ENCODE peak calls at places on chromosomes 4 and X, in eight cellular contexts. V is adipocyte; G is NCI-H748 treated with DMSO at 0.1 percent for 48 hours; Z is GM19239; P is Caki2; B is EL; T is activated CD4-positive, alpha-beta T cell treated with anti-CD3 and anti-CD28 coated beads for 36 hours; M is stimulated activated CD8-positive, alpha-beta memory T cell treated with anti-CD3 and anti-CD28 coated beads, Interleukin-2, amount 100 ng/mL, for 48 hours. F is an unnamed sample.

GRCh38 chr4:128658214-128658621 is 151.3 kb upstream of the JADE1 start:
- DNase-seq in B (no peak), V (peak), T (no peak), M (no peak), G (no peak), P (no peak), Z (no peak), F (no peak)

GRCh38 chr4:138562544-138562961 is 320.4 kb upstream of the SLC7A11 start:
- DNase-seq in P (no peak), T (no peak), V (no peak), G (no peak), M (no peak), Z (no peak), B (peak), F (no peak)

GRCh38 chr4:4780634-4781287 is 78.7 kb upstream of the MSX1 start:
- DNase-seq in V (peak), M (no peak), P (no peak), B (peak), T (no peak), G (no peak), Z (no peak), F (no peak)

GRCh38 chr4:96162631-96163030 is 322.7 kb downstream of the PDHA2 start:
- DNase-seq in P (no peak), B (no peak), T (no peak), M (no peak), Z (no peak), V (peak), G (no peak), F (no peak)

GRCh38 chr4:17502764-17503163 is 9.1 kb downstream of the QDPR start:
- DNase-seq in M (no peak), P (peak), V (no peak), B (peak), T (no peak), G (no peak), Z (no peak), F (no peak)

GRCh38 chr4:171717231-171717720 is 95.9 kb upstream of the GALNTL6 start:
- DNase-seq in T (no peak), V (no peak), M (no peak), G (no peak), P (no peak), Z (no peak), B (no peak), F (no peak)

GRCh38 chrX:68599256-68600152 is 48.0 kb upstream of the STARD8 start:
- DNase-seq in V (peak), M (no peak), B (peak), P (no peak), Z (no peak), G (no peak), T (no peak), F (no peak)

GRCh38 chr4:83297548-83298260 is 13.1 kb upstream of the COQ2 start:
- DNase-seq in G (no peak), B (no peak), T (no peak), P (no peak), V (no peak), M (no peak), Z (no peak), F (no peak)

GRCh38 chr4:53601251-53601764 is 10.0 kb upstream of the LNX1 start:
- DNase-seq in T (peak), Z (peak), G (peak), P (no peak), B (peak), V (no peak), M (no peak), F (no peak)

GRCh38 chr4:106809083-106809482 is 227.0 kb downstream of the DKK2 start:
- DNase-seq in G (peak), B (peak), M (no peak), T (no peak), Z (no peak), P (peak), V (peak), F (no peak)

GRCh38 chrX:103889216-103889615 is 57.2 kb upstream of the RAB9B start:
- DNase-seq in M (no peak), B (no peak), Z (no peak), G (no peak), V (no peak), T (no peak), P (peak), F (no peak)

GRCh38 chrX:50627696-50628095 is 157.1 kb upstream of the DGKK start:
- DNase-seq in G (no peak), P (no peak), Z (no peak), T (no peak), V (no peak), M (no peak), B (no peak), F (no peak)

GRCh38 chrX:6849711-6850415 is 297.6 kb upstream of the STS start:
- DNase-seq in Z (no peak), B (peak), G (no peak), P (no peak), V (peak), T (no peak), M (no peak), F (no peak)

GRCh38 chr4:79958511-79959264 is 114.3 kb downstream of the ANTXR2 start:
- DNase-seq in Z (no peak), G (no peak), T (no peak), B (no peak), P (no peak), M (no peak), V (no peak), F (no peak)

GRCh38 chr4:16264798-16265197 is 38.5 kb upstream of the TAPT1 start:
- DNase-seq in V (peak), P (peak), G (peak), Z (peak), B (peak), M (no peak), T (no peak), F (peak)

GRCh38 chrX:9921407-9921806 is 45.8 kb upstream of the CLDN34 start:
- DNase-seq in V (no peak), P (no peak), B (no peak), Z (no peak), M (no peak), T (no peak), G (no peak), F (no peak)

GRCh38 chrX:78527263-78527662 is 131.9 kb downstream of the RTL3 start:
- DNase-seq in G (no peak), P (peak), B (peak), V (no peak), T (peak), M (no peak), Z (no peak), F (no peak)

GRCh38 chr4:180947421-180947820 is 1295.8 kb upstream of the TENM3 start:
- DNase-seq in P (no peak), B (peak), V (peak), T (no peak), M (no peak), Z (no peak), G (no peak), F (no peak)

GRCh38 chr4:138802499-138802898 is 213.1 kb upstream of the NOCT start:
- DNase-seq in B (no peak), G (no peak), M (no peak), Z (no peak), V (peak), P (no peak), T (no peak), F (no peak)

GRCh38 chr4:90030953-90031352 is 96.2 kb upstream of the CCSER1 start:
- DNase-seq in V (no peak), B (no peak), Z (no peak), M (no peak), P (peak), G (no peak), T (no peak), F (no peak)

GRCh38 chrX:77493677-77494553 is 46.7 kb downstream of the FGF16 start:
- DNase-seq in P (peak), Z (no peak), M (no peak), B (peak), G (no peak), V (peak), T (no peak), F (no peak)

GRCh38 chrX:12497832-12498591 is 293.2 kb upstream of the PRPS2 start:
- DNase-seq in B (no peak), V (no peak), G (no peak), Z (peak), P (no peak), M (no peak), T (peak), F (no peak)

GRCh38 chr4:32102941-32103340 is 1382.8 kb downstream of the PCDH7 start:
- DNase-seq in Z (no peak), G (no peak), T (no peak), B (no peak), V (peak), P (no peak), M (no peak), F (no peak)

GRCh38 chrX:56800801-56801200 is 71.8 kb downstream of the NBDY start:
- DNase-seq in Z (no peak), G (no peak), B (no peak), V (no peak), P (no peak), M (no peak), T (peak), F (no peak)

GRCh38 chr4:1209821-1210220 is 37.4 kb upstream of the SPON2 start:
- DNase-seq in M (no peak), G (no peak), Z (no peak), T (no peak), B (no peak), V (peak), P (no peak), F (no peak)

GRCh38 chr4:100848865-100849264 is 331.0 kb upstream of the EMCN start:
- DNase-seq in Z (no peak), T (peak), G (no peak), B (no peak), M (no peak), V (no peak), P (no peak), F (peak)

GRCh38 chr4:147811878-147812277 is 80.0 kb downstream of the ARHGAP10 start:
- DNase-seq in M (no peak), G (no peak), B (no peak), T (no peak), Z (no peak), P (no peak), V (no peak), F (no peak)

GRCh38 chr4:7206856-7207567 is 14.7 kb downstream of the SORCS2 start:
- DNase-seq in B (peak), T (no peak), V (peak), M (no peak), G (no peak), Z (no peak), P (peak), F (no peak)

F was measured in GM12864.